ENCODE peak calls at places on chromosomes 16 and 17, in four cellular contexts. E is iPS DF 6.9, R is ovary, X is esophagus squamous epithelium. A is an unnamed sample.

GRCh38 chr17:59361386-59361785 is 29.9 kb downstream of the YPEL2 start:
- DNase-seq in X (no peak), E (no peak), R (no peak), A (no peak)

GRCh38 chr16:64410306-64410705 is 711.6 kb downstream of the CDH11 start:
- DNase-seq in R (no peak), X (no peak), E (no peak), A (no peak)

GRCh38 chr17:38419508-38419981 is 8.7 kb upstream of the ARHGAP23 start:
- DNase-seq in E (no peak), R (no peak), X (no peak), A (no peak)

GRCh38 chr17:68535903-68536302 is 23.7 kb downstream of the PRKAR1A start:
- DNase-seq in R (no peak), E (no peak), X (no peak), A (no peak)

GRCh38 chr17:49194297-49194607 is 16.1 kb downstream of the GNGT2 start:
- DNase-seq in R (no peak), E (no peak), X (no peak), A (no peak)

GRCh38 chr17:12789075-12789975 is at the start of gene ARHGAP44:
- DNase-seq in X (no peak), R (peak; percentile 66), E (no peak), A (no peak)

GRCh38 chr16:88865742-88866141 is 718 bp downstream of the PABPN1L start:
- DNase-seq in R (no peak), X (no peak), E (no peak), A (no peak)

GRCh38 chr17:31452561-31453110 is 61.2 kb downstream of the RAB11FIP4 start:
- DNase-seq in R (no peak), E (no peak), X (no peak), A (no peak)

GRCh38 chr16:83549836-83550569 is 257.8 kb upstream of the HSBP1 start:
- DNase-seq in R (no peak), E (no peak), X (no peak), A (no peak)

GRCh38 chr16:26526633-26527032 is 540.1 kb upstream of the C16orf82 start:
- DNase-seq in X (no peak), E (no peak), R (no peak), A (no peak)

GRCh38 chr17:52106070-52106469 is 52.4 kb downstream of the CA10 start:
- DNase-seq in E (no peak), R (peak; percentile 11), X (no peak), A (no peak)

GRCh38 chr17:7289256-7290032 is 5.0 kb downstream of the YBX2 start:
- DNase-seq in X (no peak), R (no peak), E (no peak), A (no peak)

GRCh38 chr16:11677959-11678881 is 10.0 kb downstream of the SNN start:
- DNase-seq in X (no peak), R (no peak), E (no peak), A (no peak)

GRCh38 chr17:41347872-41348760 is 2.5 kb downstream of the KRT33A start:
- DNase-seq in E (no peak), X (no peak), R (no peak), A (no peak)

GRCh38 chr17:73770115-73770848 is 126.0 kb upstream of the SDK2 start:
- DNase-seq in X (no peak), E (no peak), R (peak; percentile 12), A (no peak)

GRCh38 chr17:1948517-1948825 is 76.7 kb downstream of the RTN4RL1 start:
- DNase-seq in R (no peak), E (no peak), X (no peak), A (no peak)

GRCh38 chr17:19647697-19648474 is 665 bp upstream of the ALDH3A2 start:
- DNase-seq in X (no peak), R (peak; percentile 72), E (peak; percentile 25), A (no peak)

GRCh38 chr16:55297062-55297909 is 26.7 kb upstream of the IRX6 start:
- DNase-seq in R (no peak), E (no peak), X (no peak), A (no peak)

GRCh38 chr17:55285340-55286301 is 20.9 kb downstream of the HLF start:
- DNase-seq in E (no peak), X (no peak), R (peak; percentile 100), A (no peak)

GRCh38 chr17:46853896-46854444 is 2.6 kb downstream of the WNT9B start:
- DNase-seq in R (no peak), X (no peak), E (no peak), A (no peak)

GRCh38 chr16:31131416-31131815 is 4.1 kb downstream of the PRSS8 start:
- DNase-seq in R (no peak), X (no peak), E (no peak), A (no peak)

GRCh38 chr17:82536220-82537201 is 17.0 kb downstream of the FOXK2 start:
- DNase-seq in X (no peak), R (peak; percentile 80), E (no peak), A (no peak)

DNA sequence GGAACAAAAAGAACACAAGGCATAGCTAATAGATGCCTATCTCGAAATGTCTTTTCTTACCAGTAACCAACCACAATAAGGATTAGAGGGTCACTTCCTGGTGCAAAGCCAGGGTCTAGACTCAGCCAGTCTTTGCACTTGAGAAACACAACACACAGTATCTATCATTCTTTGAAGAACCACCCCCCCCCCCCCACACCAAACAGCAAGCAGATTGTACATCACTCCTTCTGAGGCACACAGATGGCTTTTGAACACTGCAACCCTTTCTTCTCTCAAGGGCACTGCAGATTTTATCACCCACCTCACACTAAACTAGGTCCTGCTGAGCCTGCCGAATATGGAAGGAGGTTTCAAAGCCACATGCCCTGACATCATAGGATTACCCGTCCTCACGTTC is 145.6 kb downstream of the AATF start:
- DNase-seq in E (no peak), R (no peak), X (no peak), A (no peak)
- H3K36me3 ChIP-seq in E (peaks cover 19% of the 10 kb centered on the region), R (no peaks in the 10 kb centered on the region), X (no peaks in the 10 kb centered on the region), A (peaks cover 46% of the 10 kb centered on the region)

GRCh38 chr17:64161380-64161779 is 31.4 kb upstream of the ERN1 start:
- DNase-seq in E (no peak), R (no peak), X (no peak), A (no peak)
- H3K36me3 ChIP-seq in E (no peaks in the 10 kb centered on the region), R (no peaks in the 10 kb centered on the region), X (no peaks in the 10 kb centered on the region), A (no peaks in the 10 kb centered on the region)

GRCh38 chr17:18324140-18325049 is 9.3 kb downstream of the SMCR8 start:
- DNase-seq in X (no peak), E (no peak), R (no peak), A (no peak)

GRCh38 chr17:18323007-18323406 is 7.9 kb downstream of the SMCR8 start:
- DNase-seq in E (no peak), X (no peak), R (no peak), A (no peak)

GRCh38 chr17:18323507-18324139 is 8.5 kb downstream of the SMCR8 start:
- DNase-seq in R (no peak), X (no peak), E (no peak), A (no peak)

GRCh38 chr17:18321309-18321708 is 6.2 kb downstream of the SMCR8 start:
- DNase-seq in E (no peak), R (no peak), X (no peak), A (no peak)

GRCh38 chr17:18322522-18322921 is 7.4 kb downstream of the SMCR8 start:
- DNase-seq in X (no peak), E (no peak), R (no peak), A (no peak)
- H3K36me3 ChIP-seq in X (peaks cover 21% of the 10 kb centered on the region), E (peaks cover 6% of the 10 kb centered on the region), R (no peaks in the 10 kb centered on the region), A (peaks cover 4% of the 10 kb centered on the region)

GRCh38 chr16:51872536-51872935 is 674.4 kb downstream of the TOX3 start:
- DNase-seq in E (no peak), R (no peak), X (no peak), A (no peak)

GRCh38 chr16:51880776-51881175 is 666.2 kb downstream of the TOX3 start:
- DNase-seq in E (no peak), R (no peak), X (no peak), A (no peak)

GRCh38 chr16:51877686-51878085 is 669.3 kb downstream of the TOX3 start:
- DNase-seq in R (no peak), X (no peak), E (no peak), A (no peak)

GRCh38 chr16:51876934-51877333 is 670.0 kb downstream of the TOX3 start:
- DNase-seq in R (no peak), E (no peak), X (no peak), A (no peak)

GRCh38 chr16:51875834-51876725 is 670.9 kb downstream of the TOX3 start:
- DNase-seq in X (no peak), E (no peak), R (no peak), A (no peak)
- H3K36me3 ChIP-seq in X (no peaks in the 10 kb centered on the region), E (no peaks in the 10 kb centered on the region), R (no peaks in the 10 kb centered on the region), A (no peaks in the 10 kb centered on the region)

GRCh38 chr17:63418540-63418939 is 27.6 kb downstream of the CYB561 start:
- DNase-seq in R (no peak), X (no peak), E (no peak), A (no peak)
- H3K36me3 ChIP-seq in R (no peaks in the 10 kb centered on the region), X (no peaks in the 10 kb centered on the region), E (no peaks in the 10 kb centered on the region), A (no peaks in the 10 kb centered on the region)

A was measured in SK-N-MC.